ENCODE peak calls at places on chromosomes 5 and 9, in five cellular contexts. L is activated naive CD4-positive, alpha-beta T cell treated with anti-CD3 and anti-CD28 coated beads for 36 hours; B is AG04450; P is omental fat pad; U is activated gamma-delta T cell. K is an unnamed sample.

GRCh38 chr5:94423411-94423810 is 195.0 kb downstream of the KIAA0825 start:
- DNase-seq in L (no peak), B (no peak), P (no peak), U (no peak), K (no peak)

GRCh38 chr5:67100301-67100700 is 96.3 kb downstream of the CD180 start:
- DNase-seq in L (no peak), B (no peak), P (no peak), U (no peak), K (no peak)

GRCh38 chr5:113112435-113112834 is 135.8 kb downstream of the DCP2 start:
- DNase-seq in L (no peak), B (no peak), P (no peak), U (no peak), K (no peak)

GRCh38 chr9:94148419-94148818 is 64.2 kb downstream of the PTPDC1 start:
- DNase-seq in L (no peak), B (no peak), P (no peak), U (no peak), K (no peak)

GRCh38 chr5:893137-893506 is 438 bp downstream of the TRIP13 start:
- DNase-seq in L (no peak), B (no peak), P (no peak), U (no peak), K (no peak)

GRCh38 chr5:181189363-181189961 is 15.5 kb downstream of the TRIM7 start:
- DNase-seq in L (peak; percentile 71), B (no peak), P (no peak), U (no peak), K (no peak)

GRCh38 chr9:97313746-97314145 is 6.3 kb downstream of the CCDC180 start:
- DNase-seq in L (no peak), B (no peak), P (no peak), U (no peak), K (no peak)

GRCh38 chr9:124486778-124487490 is 20.3 kb downstream of the NR5A1 start:
- DNase-seq in L (no peak), B (no peak), P (no peak), U (no peak), K (peak; percentile 67)

GRCh38 chr5:131379723-131380122 is 115.9 kb downstream of the CDC42SE2 start:
- DNase-seq in L (peak; percentile 80), B (no peak), P (no peak), U (no peak), K (no peak)

GRCh38 chr5:95892784-95893354 is 68.8 kb downstream of the ELL2 start:
- DNase-seq in L (peak; percentile 53), B (no peak), P (no peak), U (no peak), K (no peak)

GRCh38 chr9:98575379-98576346 is 133.1 kb downstream of the GABBR2 start:
- DNase-seq in L (peak; percentile 15), B (peak; percentile 16), P (no peak), U (no peak), K (no peak)

GRCh38 chr5:176678584-176678983 is 31.3 kb downstream of the TSPAN17 start:
- DNase-seq in L (no peak), B (no peak), P (no peak), U (no peak), K (no peak)

GRCh38 chr5:59955241-59955640 is 61.7 kb upstream of the PDE4D start:
- DNase-seq in L (no peak), B (no peak), P (no peak), U (no peak), K (no peak)

GRCh38 chr5:11251242-11251641 is 490.2 kb upstream of the DAP start:
- DNase-seq in L (no peak), B (no peak), P (no peak), U (no peak), K (no peak)

GRCh38 chr5:96752341-96753016 is 55.3 kb downstream of the ERAP1 start:
- DNase-seq in L (peak; percentile 54), B (peak; percentile 60), P (no peak), U (no peak), K (no peak)

GRCh38 chr5:60487885-60488425 is 212.0 kb downstream of the DEPDC1B start:
- DNase-seq in L (no peak), B (no peak), P (no peak), U (no peak), K (no peak)

GRCh38 chr9:133677126-133678010 is 41.2 kb downstream of the DBH start:
- DNase-seq in L (peak; percentile 85), B (no peak), P (no peak), U (no peak), K (peak; percentile 64)

GRCh38 chr5:59123595-59124561 is 541.0 kb downstream of the RAB3C start:
- DNase-seq in L (peak; percentile 36), B (no peak), P (no peak), U (no peak), K (no peak)

GRCh38 chr5:16644301-16644889 is 27.6 kb upstream of the RETREG1 start:
- DNase-seq in L (peak; percentile 23), B (no peak), P (no peak), U (no peak), K (no peak)

GRCh38 chr9:70285246-70285645 is 26.5 kb downstream of the SMC5 start:
- DNase-seq in L (no peak), B (peak; percentile 49), P (no peak), U (no peak), K (no peak)

GRCh38 chr9:121609845-121610637 is 41.4 kb upstream of the DAB2IP start:
- DNase-seq in L (no peak), B (peak; percentile 55), P (no peak), U (no peak), K (peak; percentile 80)

GRCh38 chr5:35857606-35858205 is 1.0 kb downstream of the IL7R start:
- DNase-seq in L (no peak), B (peak; percentile 26), P (no peak), U (no peak), K (no peak)

GRCh38 chr9:99063522-99063921 is 41.4 kb upstream of the TGFBR1 start:
- DNase-seq in L (no peak), B (no peak), P (no peak), U (no peak), K (no peak)

GRCh38 chr5:90899014-90899604 is 340.5 kb downstream of the ADGRV1 start:
- DNase-seq in L (no peak), B (no peak), P (no peak), U (no peak), K (no peak)

GRCh38 chr9:14062449-14063187 is 251.3 kb downstream of the NFIB start:
- DNase-seq in L (no peak), B (peak; percentile 65), P (no peak), U (no peak), K (no peak)

GRCh38 chr5:35851282-35851681 is 5.4 kb upstream of the IL7R start:
- DNase-seq in L (no peak), B (no peak), P (no peak), U (no peak), K (no peak)

GRCh38 chr9:101478444-101478843 is 42.9 kb upstream of the ALDOB start:
- DNase-seq in L (no peak), B (no peak), P (no peak), U (no peak), K (no peak)

GRCh38 chr9:98074119-98074990 is 17.8 kb downstream of the NANS start:
- DNase-seq in L (peak; percentile 81), B (no peak), P (peak; percentile 46), U (no peak), K (peak; percentile 62)

GRCh38 chr5:138149530-138149929 is 10.3 kb upstream of the NME5 start:
- DNase-seq in L (no peak), B (no peak), P (no peak), U (no peak), K (no peak)

GRCh38 chr9:17930091-17930490 is 351.2 kb downstream of the SH3GL2 start:
- DNase-seq in L (no peak), B (no peak), P (no peak), U (no peak), K (no peak)

GRCh38 chr5:79200573-79201183 is 35.3 kb upstream of the JMY start:
- DNase-seq in L (no peak), B (no peak), P (no peak), U (no peak), K (no peak)

GRCh38 chr5:128353416-128354107 is 184.5 kb downstream of the FBN2 start:
- DNase-seq in L (no peak), B (no peak), P (no peak), U (no peak), K (no peak)

GRCh38 chr5:153079396-153079795 is 411.1 kb upstream of the GRIA1 start:
- DNase-seq in L (no peak), B (no peak), P (no peak), U (no peak), K (no peak)

GRCh38 chr5:93621340-93621872 is 38.4 kb downstream of the NR2F1 start:
- DNase-seq in L (no peak), B (no peak), P (no peak), U (no peak), K (peak; percentile 83)

GRCh38 chr5:146428658-146429057 is 18.5 kb upstream of the TCERG1 start:
- DNase-seq in L (no peak), B (no peak), P (no peak), U (no peak), K (no peak)

GRCh38 chr5:149654893-149655505 is 73.7 kb downstream of the ARHGEF37 start:
- DNase-seq in L (no peak), B (no peak), P (no peak), U (no peak), K (no peak)

GRCh38 chr5:168833936-168834335 is 254.8 kb upstream of the PANK3 start:
- DNase-seq in L (no peak), B (no peak), P (no peak), U (no peak), K (no peak)

GRCh38 chr5:56829137-56829536 is 13.8 kb downstream of the MAP3K1 start:
- DNase-seq in L (peak; percentile 82), B (no peak), P (no peak), U (no peak), K (no peak)

K was measured in left lung.